ENCODE peak calls at places on chromosomes 3 and 15, in nine cellular contexts. M is CD8-positive, alpha-beta T cell; L is upper lobe of right lung; R is choroid plexus epithelial cell; H is kidney epithelial cell; V is AG04450; Q is fibroblast of pulmonary artery; Y is spleen; X is neural progenitor cell. C is an unnamed sample.

GRCh38 chr15:51281368-51281967 is 56.9 kb downstream of the CYP19A1 start:
- DNase-seq in H (peak), X (peak), R (peak), Q (peak), M (no peak), L (peak), V (no peak), Y (no peak), C (no peak)

GRCh38 chr3:49006591-49007067 is 562 bp upstream of the WDR6 start:
- DNase-seq in L (peak), X (peak), H (no peak), V (no peak), Y (no peak), Q (peak), M (peak), R (peak), C (no peak)

GRCh38 chr3:127194601-127195187 is 1.8 kb downstream of the PRR23E start:
- DNase-seq in L (peak), R (no peak), Y (no peak), H (no peak), Q (no peak), V (no peak), X (no peak), M (no peak), C (no peak)

GRCh38 chr3:179005706-179006105 is 65.9 kb downstream of the ZMAT3 start:
- DNase-seq in L (no peak), Y (no peak), X (no peak), V (no peak), R (no peak), Q (no peak), M (no peak), H (no peak), C (no peak)

GRCh38 chr15:45254405-45255293 is 2.6 kb downstream of the SLC28A2 start:
- DNase-seq in Y (no peak), X (no peak), H (no peak), R (no peak), L (no peak), M (no peak), Q (peak), V (peak), C (no peak)

GRCh38 chr3:41362638-41363559 is 163.6 kb downstream of the CTNNB1 start:
- DNase-seq in X (peak), Y (no peak), M (no peak), V (no peak), L (no peak), H (no peak), Q (peak), R (peak), C (no peak)

GRCh38 chr3:79724206-79724605 is 43.6 kb downstream of the ROBO1 start:
- DNase-seq in L (no peak), R (peak), X (peak), M (no peak), Q (no peak), H (no peak), Y (no peak), V (no peak), C (no peak)

GRCh38 chr3:11389570-11390268 is 117.5 kb downstream of the ATG7 start:
- DNase-seq in R (peak), Q (peak), X (no peak), H (no peak), V (no peak), L (no peak), Y (no peak), M (no peak), C (no peak)

GRCh38 chr3:38084019-38084968 is 45.3 kb downstream of the DLEC1 start:
- DNase-seq in V (peak), R (peak), Y (no peak), L (peak), M (no peak), Q (peak), X (peak), H (no peak), C (no peak)

DNA sequence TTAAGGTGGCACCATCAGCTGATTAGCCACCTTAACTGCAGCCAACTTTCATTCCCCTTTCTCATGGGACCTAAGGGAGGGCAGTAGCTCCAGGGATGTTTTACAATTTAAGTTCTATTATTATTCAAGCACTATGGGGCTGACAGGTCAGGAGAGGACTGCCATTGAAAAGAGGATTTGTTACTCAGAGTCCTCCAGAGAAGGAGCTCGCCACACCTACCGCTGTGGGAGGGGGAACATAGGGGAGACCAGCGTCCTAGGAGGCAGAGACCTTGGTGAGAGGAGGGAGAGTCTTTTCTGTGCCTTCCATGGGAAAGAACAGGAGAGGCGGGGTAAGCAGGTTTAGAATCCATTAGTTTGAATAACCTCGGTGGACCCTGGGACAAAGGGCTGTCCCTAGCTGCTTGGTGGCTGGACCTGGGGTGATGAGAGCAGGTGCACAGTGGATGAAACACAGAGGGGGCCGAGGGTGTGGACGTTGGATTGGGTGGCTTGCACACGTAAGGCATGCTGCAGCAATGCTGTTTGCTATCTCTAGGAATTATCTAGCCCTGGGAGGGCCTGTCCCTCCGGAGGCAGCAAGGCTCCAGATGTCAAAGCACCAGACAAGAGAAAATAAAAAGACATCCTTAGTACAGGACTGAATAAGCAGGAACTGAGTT is 14.2 kb downstream of the ATP10A start:
- DNase-seq in Y (no peak), H (no peak), X (peak), L (no peak), R (no peak), V (no peak), M (no peak), Q (no peak), C (no peak)
- H3K4me3 ChIP-seq in Y (no peak), H (no peak), X (no peak), L (peak), R (no peak), V (peak), M (peak), Q (no peak), C (peak)

DNA sequence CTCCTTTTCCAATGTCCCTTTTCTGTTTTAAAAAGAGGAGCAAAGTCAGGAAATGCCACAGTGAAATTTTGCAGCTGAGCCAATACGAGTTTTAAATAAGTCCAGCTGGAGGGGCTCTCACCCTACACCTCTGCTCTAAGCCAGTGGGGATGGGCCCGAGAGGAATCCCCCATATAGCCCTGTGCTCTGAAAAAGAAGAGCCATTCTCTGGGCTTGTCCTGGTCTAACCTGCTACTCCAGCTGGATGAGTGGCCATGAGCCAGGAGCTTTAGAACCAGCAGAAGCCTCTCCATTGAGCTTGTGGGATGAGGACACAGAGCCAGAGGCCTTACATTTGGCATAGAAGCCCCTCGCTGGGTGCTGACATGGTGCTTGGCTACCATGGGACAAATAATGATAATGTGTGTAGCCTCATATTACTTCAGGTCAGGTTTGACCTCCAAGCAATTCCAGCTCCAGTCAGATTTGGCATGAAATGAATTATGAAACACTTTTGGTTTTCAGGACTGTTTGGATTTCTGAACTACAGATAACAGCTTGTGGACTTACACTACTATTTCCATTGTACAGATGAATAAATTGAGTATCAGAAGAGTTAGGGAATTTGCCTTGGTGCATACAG is 172.4 kb downstream of the CHST2 start:
- DNase-seq in H (no peak), L (no peak), Y (no peak), X (no peak), Q (no peak), V (no peak), R (peak), M (no peak), C (no peak)
- H3K4me3 ChIP-seq in H (no peak), L (no peak), Y (no peak), X (no peak), Q (no peak), V (no peak), R (no peak), M (no peak), C (no peak)

GRCh38 chr15:100879461-100880138 is at the start of gene ALDH1A3:
- DNase-seq in L (no peak), Y (no peak), Q (peak), R (peak), H (no peak), X (peak), V (peak), M (no peak), C (no peak)
- H3K4me3 ChIP-seq in L (peak), Y (peak), Q (peak), R (peak), H (peak), X (peak), V (peak), M (no peak), C (peak)

DNA sequence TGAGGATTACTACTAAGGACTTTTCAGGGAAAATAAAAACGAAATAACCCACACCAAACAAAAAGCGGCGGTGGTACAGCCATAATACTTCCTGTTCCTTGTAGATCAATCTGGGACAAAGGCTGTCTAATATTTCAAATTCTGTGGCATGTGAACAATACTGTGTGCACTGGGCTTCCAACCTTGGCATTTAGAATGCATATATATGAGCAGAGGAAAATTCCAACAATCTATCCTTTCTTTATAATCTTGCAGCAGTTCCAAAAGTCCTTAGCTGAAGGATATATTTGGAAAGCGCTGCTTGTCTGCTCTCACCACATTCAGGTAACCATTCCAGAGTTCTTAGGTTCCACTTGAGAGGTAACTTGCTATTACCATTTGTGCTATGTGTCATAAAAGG is 231.7 kb downstream of the RBMS3 start:
- DNase-seq in M (no peak), X (no peak), R (no peak), H (no peak), L (no peak), V (no peak), Q (no peak), Y (no peak), C (no peak)
- H3K4me3 ChIP-seq in M (no peak), X (no peak), R (no peak), H (no peak), L (no peak), V (no peak), Q (peak), Y (peak), C (peak)

DNA sequence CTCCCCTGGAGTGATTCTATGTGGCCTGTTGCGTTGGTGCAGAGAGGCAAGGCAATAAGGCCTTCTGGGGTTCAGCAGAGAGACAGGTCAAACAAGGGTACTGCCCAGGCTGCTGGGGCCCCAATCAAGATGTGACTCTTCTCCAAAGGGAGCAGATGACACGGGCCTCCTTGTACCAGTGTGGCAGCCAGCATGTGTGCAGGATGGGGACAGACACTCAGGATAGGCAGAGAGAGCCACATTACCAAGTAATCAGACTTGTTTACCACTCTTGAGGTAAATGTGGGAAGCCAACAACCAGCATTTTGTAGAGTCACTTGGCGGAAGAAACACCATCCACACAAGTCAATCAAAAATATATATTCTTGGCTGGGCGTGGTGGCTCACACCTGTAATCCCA is 95.3 kb upstream of the DLG1 start:
- DNase-seq in V (no peak), M (no peak), L (no peak), X (no peak), R (no peak), Y (peak), Q (no peak), H (no peak), C (no peak)
- H3K4me3 ChIP-seq in V (no peak), M (no peak), L (no peak), X (no peak), R (no peak), Y (no peak), Q (no peak), H (no peak), C (no peak)

DNA sequence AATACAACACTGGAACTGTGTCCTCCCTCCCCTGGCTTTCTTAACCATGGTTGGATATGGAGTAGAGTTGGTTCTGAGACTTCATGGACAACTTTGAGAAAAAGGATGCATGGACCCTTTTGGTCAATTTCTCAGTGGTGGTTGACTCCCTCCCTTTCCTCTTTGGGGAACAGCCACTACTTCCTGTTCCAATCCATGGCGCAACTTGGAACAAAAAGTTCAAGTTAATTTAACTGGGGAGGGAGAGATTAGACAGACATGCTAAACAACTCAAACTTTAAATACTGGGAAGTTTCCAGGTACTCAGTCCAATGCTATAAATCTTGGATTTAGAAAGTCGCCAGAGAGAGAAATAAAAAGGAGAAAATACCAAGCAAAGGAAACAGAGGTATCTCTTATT is 202.2 kb downstream of the PDZRN3 start:
- DNase-seq in H (no peak), Q (no peak), M (no peak), R (no peak), L (no peak), X (no peak), V (no peak), Y (no peak), C (no peak)
- H3K4me3 ChIP-seq in H (no peak), Q (no peak), M (no peak), R (no peak), L (no peak), X (no peak), V (no peak), Y (no peak), C (peak)

GRCh38 chr15:26634319-26634718 is 138.5 kb downstream of the GABRB3 start:
- DNase-seq in Q (no peak), H (no peak), X (peak), M (no peak), R (no peak), V (no peak), Y (no peak), L (no peak), C (no peak)
- H3K4me3 ChIP-seq in Q (no peak), H (no peak), X (no peak), M (no peak), R (no peak), V (no peak), Y (no peak), L (no peak), C (no peak)